ENCODE peak calls at places on chromosomes 16 and 17, in ten cellular contexts. One of them, this sample, is unnamed.

GRCh38 chr17:12789075-12789975 is at the start of gene ARHGAP44:
- DNase-seq in stomach: peak; percentile 73
- DNase-seq in breast epithelium: peak; percentile 57
- DNase-seq in heart left ventricle: peak; percentile 84
- DNase-seq in A549: peak; percentile 64
- DNase-seq in K562: peak; percentile 49
- DNase-seq in GM12878: no peak
- DNase-seq in adrenal gland: peak; percentile 38
- DNase-seq in IMR-90: peak; percentile 59
- DNase-seq in endothelial cell of umbilical vein: peak; percentile 49
- DNase-seq in this sample: peak; percentile 5

GRCh38 chr16:50245417-50246298 is 20.7 kb upstream of the ADCY7 start:
- DNase-seq in stomach: peak; percentile 55
- DNase-seq in breast epithelium: no peak
- DNase-seq in heart left ventricle: no peak
- DNase-seq in A549: peak; percentile 81
- DNase-seq in K562: peak; percentile 90
- DNase-seq in GM12878: no peak
- DNase-seq in adrenal gland: peak; percentile 62
- DNase-seq in IMR-90: peak; percentile 45
- DNase-seq in endothelial cell of umbilical vein: peak; percentile 16
- DNase-seq in this sample: peak; percentile 43

GRCh38 chr16:81214745-81215166 is 23.7 kb upstream of the BCO1 start:
- DNase-seq in stomach: peak; percentile 38
- DNase-seq in breast epithelium: no peak
- DNase-seq in heart left ventricle: no peak
- DNase-seq in A549: peak; percentile 69
- DNase-seq in K562: peak; percentile 54
- DNase-seq in GM12878: no peak
- DNase-seq in adrenal gland: no peak
- DNase-seq in IMR-90: peak; percentile 15
- DNase-seq in endothelial cell of umbilical vein: peak; percentile 10
- DNase-seq in this sample: no peak

GRCh38 chr16:88624977-88625576 is 13.3 kb upstream of the IL17C start:
- DNase-seq in stomach: no peak
- DNase-seq in breast epithelium: no peak
- DNase-seq in heart left ventricle: no peak
- DNase-seq in A549: no peak
- DNase-seq in K562: no peak
- DNase-seq in GM12878: no peak
- DNase-seq in adrenal gland: no peak
- DNase-seq in IMR-90: no peak
- DNase-seq in endothelial cell of umbilical vein: no peak
- DNase-seq in this sample: no peak

GRCh38 chr17:78368348-78368747 is 8.5 kb upstream of the SOCS3 start:
- DNase-seq in stomach: no peak
- DNase-seq in breast epithelium: no peak
- DNase-seq in heart left ventricle: no peak
- DNase-seq in A549: no peak
- DNase-seq in K562: no peak
- DNase-seq in GM12878: no peak
- DNase-seq in adrenal gland: no peak
- DNase-seq in IMR-90: no peak
- DNase-seq in endothelial cell of umbilical vein: no peak
- DNase-seq in this sample: no peak

GRCh38 chr17:2777242-2777867 is 18.9 kb upstream of the RAP1GAP2 start:
- DNase-seq in stomach: no peak
- DNase-seq in breast epithelium: no peak
- DNase-seq in heart left ventricle: no peak
- DNase-seq in A549: no peak
- DNase-seq in K562: no peak
- DNase-seq in GM12878: no peak
- DNase-seq in adrenal gland: no peak
- DNase-seq in IMR-90: no peak
- DNase-seq in endothelial cell of umbilical vein: no peak
- DNase-seq in this sample: no peak

GRCh38 chr16:54374136-54374535 is 87.5 kb upstream of the IRX3 start:
- DNase-seq in stomach: no peak
- DNase-seq in breast epithelium: no peak
- DNase-seq in heart left ventricle: no peak
- DNase-seq in A549: no peak
- DNase-seq in K562: no peak
- DNase-seq in GM12878: no peak
- DNase-seq in adrenal gland: no peak
- DNase-seq in IMR-90: peak; percentile 10
- DNase-seq in endothelial cell of umbilical vein: no peak
- DNase-seq in this sample: no peak

GRCh38 chr17:75683467-75684041 is 16.4 kb downstream of the SAP30BP start:
- DNase-seq in stomach: peak; percentile 56
- DNase-seq in breast epithelium: no peak
- DNase-seq in heart left ventricle: no peak
- DNase-seq in A549: peak; percentile 81
- DNase-seq in K562: peak; percentile 36
- DNase-seq in GM12878: no peak
- DNase-seq in adrenal gland: no peak
- DNase-seq in IMR-90: peak; percentile 80
- DNase-seq in endothelial cell of umbilical vein: no peak
- DNase-seq in this sample: no peak

DNA sequence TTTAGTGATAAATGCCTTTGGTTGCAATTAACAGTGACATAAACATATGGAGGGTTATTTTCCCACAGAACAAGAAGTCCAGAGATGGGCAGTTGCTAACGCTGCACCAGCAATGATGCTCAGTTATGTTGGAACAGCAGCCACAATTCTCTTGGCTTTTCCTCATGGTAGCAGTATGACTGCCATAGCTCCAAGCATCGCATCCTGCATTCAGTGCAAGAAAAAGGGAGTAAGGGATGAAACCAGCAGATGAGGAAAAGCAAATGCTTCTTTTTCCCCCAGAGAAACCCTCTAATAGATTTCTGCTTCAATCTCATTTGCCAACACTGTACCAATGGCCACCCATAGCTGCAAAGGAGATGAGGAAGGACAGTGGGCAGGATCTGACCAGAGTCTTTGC is 13.0 kb upstream of the ZCCHC14 start:
- DNase-seq in stomach: no peak
- DNase-seq in breast epithelium: no peak
- DNase-seq in heart left ventricle: no peak
- DNase-seq in A549: no peak
- DNase-seq in K562: no peak
- DNase-seq in GM12878: no peak
- DNase-seq in adrenal gland: no peak
- DNase-seq in IMR-90: no peak
- DNase-seq in endothelial cell of umbilical vein: no peak
- DNase-seq in this sample: no peak
- TF ChIP-seq POLR2A in stomach: no peak
- TF ChIP-seq POLR2A in breast epithelium: no peak
- TF ChIP-seq POLR2A in heart left ventricle: no peak
- TF ChIP-seq POLR2A in A549: no peak
- TF ChIP-seq POLR2A in K562: no peak
- TF ChIP-seq POLR2A in GM12878: no peak
- TF ChIP-seq POLR2A in adrenal gland: no peak
- TF ChIP-seq POLR2A in IMR-90: no peak
- TF ChIP-seq POLR2A in endothelial cell of umbilical vein: no peak
- TF ChIP-seq POLR2A in this sample: no peak

GRCh38 chr16:85283305-85284050 is 171.2 kb upstream of the CIBAR2 start:
- DNase-seq in stomach: no peak
- DNase-seq in breast epithelium: no peak
- DNase-seq in heart left ventricle: no peak
- DNase-seq in A549: no peak
- DNase-seq in K562: no peak
- DNase-seq in GM12878: no peak
- DNase-seq in adrenal gland: no peak
- DNase-seq in IMR-90: no peak
- DNase-seq in endothelial cell of umbilical vein: no peak
- DNase-seq in this sample: no peak

GRCh38 chr16:85286970-85287814 is 174.9 kb upstream of the CIBAR2 start:
- DNase-seq in stomach: no peak
- DNase-seq in breast epithelium: no peak
- DNase-seq in heart left ventricle: peak; percentile 78
- DNase-seq in A549: no peak
- DNase-seq in K562: peak; percentile 86
- DNase-seq in GM12878: no peak
- DNase-seq in adrenal gland: peak; percentile 83
- DNase-seq in IMR-90: peak; percentile 65
- DNase-seq in endothelial cell of umbilical vein: no peak
- DNase-seq in this sample: peak; percentile 78

GRCh38 chr16:85286066-85286712 is 173.9 kb upstream of the CIBAR2 start:
- DNase-seq in stomach: peak; percentile 43
- DNase-seq in breast epithelium: peak; percentile 62
- DNase-seq in heart left ventricle: no peak
- DNase-seq in A549: no peak
- DNase-seq in K562: no peak
- DNase-seq in GM12878: no peak
- DNase-seq in adrenal gland: peak; percentile 97
- DNase-seq in IMR-90: peak; percentile 76
- DNase-seq in endothelial cell of umbilical vein: peak; percentile 34
- DNase-seq in this sample: peak; percentile 93

GRCh38 chr16:85284138-85284897 is 172.0 kb upstream of the CIBAR2 start:
- DNase-seq in stomach: no peak
- DNase-seq in breast epithelium: no peak
- DNase-seq in heart left ventricle: no peak
- DNase-seq in A549: no peak
- DNase-seq in K562: no peak
- DNase-seq in GM12878: no peak
- DNase-seq in adrenal gland: no peak
- DNase-seq in IMR-90: no peak
- DNase-seq in endothelial cell of umbilical vein: no peak
- DNase-seq in this sample: no peak

DNA sequence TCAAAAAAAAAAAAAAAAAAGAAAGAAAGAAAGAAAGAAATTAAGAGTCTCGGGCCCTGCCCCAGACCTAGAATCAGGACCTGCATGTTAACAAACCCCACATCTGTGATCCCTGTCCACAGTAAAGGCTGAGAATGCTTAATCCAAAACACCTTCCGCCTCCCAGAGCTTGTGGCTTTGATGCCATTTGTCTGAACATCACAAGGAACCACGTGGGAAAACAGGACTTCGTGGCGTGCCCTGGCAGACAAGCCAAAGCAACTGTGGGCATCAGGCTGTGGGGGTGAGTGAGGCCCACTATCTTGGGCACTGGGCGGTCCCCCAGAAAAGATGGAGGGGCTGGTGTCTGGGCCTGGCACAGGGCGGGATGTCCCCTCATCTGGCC is 173.4 kb upstream of the CIBAR2 start:
- DNase-seq in stomach: no peak
- DNase-seq in breast epithelium: no peak
- DNase-seq in heart left ventricle: no peak
- DNase-seq in A549: no peak
- DNase-seq in K562: no peak
- DNase-seq in GM12878: no peak
- DNase-seq in adrenal gland: no peak
- DNase-seq in IMR-90: no peak
- DNase-seq in endothelial cell of umbilical vein: no peak
- DNase-seq in this sample: no peak
- H3K27ac ChIP-seq in stomach: no peak overlapping the region
- H3K27ac ChIP-seq in breast epithelium: peak overlapping the region; percentile 77
- H3K27ac ChIP-seq in heart left ventricle: no peak overlapping the region
- H3K27ac ChIP-seq in A549: no peak overlapping the region
- H3K27ac ChIP-seq in K562: no peak overlapping the region
- H3K27ac ChIP-seq in GM12878: no peak overlapping the region
- H3K27ac ChIP-seq in adrenal gland: peak overlapping the region; percentile 91
- H3K27ac ChIP-seq in IMR-90: no peak overlapping the region
- H3K27ac ChIP-seq in endothelial cell of umbilical vein: no peak overlapping the region
- H3K27ac ChIP-seq in this sample: peak overlapping the region; percentile 78

GRCh38 chr16:27929818-27930217 is 133.7 kb downstream of the GSG1L start:
- DNase-seq in stomach: no peak
- DNase-seq in breast epithelium: no peak
- DNase-seq in heart left ventricle: no peak
- DNase-seq in A549: no peak
- DNase-seq in K562: no peak
- DNase-seq in GM12878: no peak
- DNase-seq in adrenal gland: no peak
- DNase-seq in IMR-90: no peak
- DNase-seq in endothelial cell of umbilical vein: no peak
- DNase-seq in this sample: no peak

GRCh38 chr16:27927266-27927901 is 136.1 kb downstream of the GSG1L start:
- DNase-seq in stomach: no peak
- DNase-seq in breast epithelium: no peak
- DNase-seq in heart left ventricle: no peak
- DNase-seq in A549: no peak
- DNase-seq in K562: no peak
- DNase-seq in GM12878: no peak
- DNase-seq in adrenal gland: no peak
- DNase-seq in IMR-90: no peak
- DNase-seq in endothelial cell of umbilical vein: no peak
- DNase-seq in this sample: no peak

GRCh38 chr16:27925612-27926011 is 137.9 kb downstream of the GSG1L start:
- DNase-seq in stomach: no peak
- DNase-seq in breast epithelium: no peak
- DNase-seq in heart left ventricle: no peak
- DNase-seq in A549: no peak
- DNase-seq in K562: no peak
- DNase-seq in GM12878: no peak
- DNase-seq in adrenal gland: no peak
- DNase-seq in IMR-90: no peak
- DNase-seq in endothelial cell of umbilical vein: no peak
- DNase-seq in this sample: no peak

GRCh38 chr16:27924411-27925118 is 138.9 kb downstream of the GSG1L start:
- DNase-seq in stomach: no peak
- DNase-seq in breast epithelium: no peak
- DNase-seq in heart left ventricle: no peak
- DNase-seq in A549: no peak
- DNase-seq in K562: no peak
- DNase-seq in GM12878: no peak
- DNase-seq in adrenal gland: no peak
- DNase-seq in IMR-90: no peak
- DNase-seq in endothelial cell of umbilical vein: no peak
- DNase-seq in this sample: no peak

GRCh38 chr16:27928542-27928941 is 135.0 kb downstream of the GSG1L start:
- DNase-seq in stomach: no peak
- DNase-seq in breast epithelium: no peak
- DNase-seq in heart left ventricle: no peak
- DNase-seq in A549: no peak
- DNase-seq in K562: no peak
- DNase-seq in GM12878: no peak
- DNase-seq in adrenal gland: no peak
- DNase-seq in IMR-90: no peak
- DNase-seq in endothelial cell of umbilical vein: no peak
- DNase-seq in this sample: no peak
- TF ChIP-seq POLR2A in stomach: no peak
- TF ChIP-seq POLR2A in breast epithelium: no peak
- TF ChIP-seq POLR2A in heart left ventricle: no peak
- TF ChIP-seq POLR2A in A549: no peak
- TF ChIP-seq POLR2A in K562: no peak
- TF ChIP-seq POLR2A in GM12878: no peak
- TF ChIP-seq POLR2A in adrenal gland: no peak
- TF ChIP-seq POLR2A in IMR-90: no peak
- TF ChIP-seq POLR2A in endothelial cell of umbilical vein: no peak
- TF ChIP-seq POLR2A in this sample: no peak

GRCh38 chr17:27324940-27325339 is 31.0 kb downstream of the WSB1 start:
- DNase-seq in stomach: no peak
- DNase-seq in breast epithelium: no peak
- DNase-seq in heart left ventricle: no peak
- DNase-seq in A549: no peak
- DNase-seq in K562: no peak
- DNase-seq in GM12878: no peak
- DNase-seq in adrenal gland: no peak
- DNase-seq in IMR-90: no peak
- DNase-seq in endothelial cell of umbilical vein: no peak
- DNase-seq in this sample: no peak

GRCh38 chr17:27323538-27324212 is 29.8 kb downstream of the WSB1 start:
- DNase-seq in stomach: peak; percentile 67
- DNase-seq in breast epithelium: peak; percentile 76
- DNase-seq in heart left ventricle: peak; percentile 88
- DNase-seq in A549: no peak
- DNase-seq in K562: peak; percentile 53
- DNase-seq in GM12878: no peak
- DNase-seq in adrenal gland: peak; percentile 57
- DNase-seq in IMR-90: peak; percentile 16
- DNase-seq in endothelial cell of umbilical vein: peak; percentile 77
- DNase-seq in this sample: peak; percentile 28

GRCh38 chr17:27322026-27322425 is 28.1 kb downstream of the WSB1 start:
- DNase-seq in stomach: no peak
- DNase-seq in breast epithelium: no peak
- DNase-seq in heart left ventricle: no peak
- DNase-seq in A549: no peak
- DNase-seq in K562: no peak
- DNase-seq in GM12878: no peak
- DNase-seq in adrenal gland: no peak
- DNase-seq in IMR-90: no peak
- DNase-seq in endothelial cell of umbilical vein: no peak
- DNase-seq in this sample: no peak

GRCh38 chr17:27321372-27321771 is 27.5 kb downstream of the WSB1 start:
- DNase-seq in stomach: no peak
- DNase-seq in breast epithelium: no peak
- DNase-seq in heart left ventricle: no peak
- DNase-seq in A549: no peak
- DNase-seq in K562: no peak
- DNase-seq in GM12878: no peak
- DNase-seq in adrenal gland: no peak
- DNase-seq in IMR-90: no peak
- DNase-seq in endothelial cell of umbilical vein: no peak
- DNase-seq in this sample: no peak

DNA sequence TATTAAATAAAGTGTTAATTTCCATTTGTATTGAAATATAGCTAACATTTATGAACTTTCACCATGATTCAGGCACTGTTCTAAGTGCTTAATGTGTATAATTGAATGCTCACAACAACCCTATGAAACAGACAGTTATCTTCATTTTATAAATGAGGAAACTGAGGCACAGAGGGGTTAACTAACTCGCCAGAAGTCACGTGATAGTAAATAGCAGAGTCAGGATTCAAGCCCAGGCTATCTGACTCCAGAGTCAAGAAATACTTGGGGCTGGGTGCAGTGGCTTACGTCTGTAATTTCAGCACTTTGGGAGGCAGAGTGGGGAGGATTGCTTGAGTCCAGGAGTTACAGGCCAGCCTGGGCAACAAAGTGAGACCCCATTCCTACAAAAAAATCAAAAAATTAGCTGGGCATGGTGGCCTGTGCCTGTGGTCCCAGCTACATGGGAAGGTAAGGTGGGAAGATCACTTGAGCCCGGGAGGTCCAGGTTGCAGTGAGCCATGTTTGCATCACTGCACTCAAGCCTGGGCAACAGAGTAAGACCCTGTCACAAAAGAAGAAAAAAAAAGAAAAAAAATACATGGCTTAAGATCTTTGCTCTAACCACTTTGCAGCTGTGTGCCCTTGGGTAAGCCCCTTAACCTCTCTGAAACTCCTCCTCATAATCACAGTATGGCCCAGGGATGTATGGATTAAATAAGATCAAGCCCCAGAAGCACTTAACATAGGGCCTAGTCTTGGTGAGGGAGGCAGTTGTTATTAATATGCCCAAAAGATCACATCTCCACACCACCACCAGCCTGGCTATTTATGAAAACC is 29.0 kb downstream of the WSB1 start:
- DNase-seq in stomach: no peak
- DNase-seq in breast epithelium: no peak
- DNase-seq in heart left ventricle: no peak
- DNase-seq in A549: no peak
- DNase-seq in K562: no peak
- DNase-seq in GM12878: no peak
- DNase-seq in adrenal gland: no peak
- DNase-seq in IMR-90: no peak
- DNase-seq in endothelial cell of umbilical vein: peak; percentile 38
- DNase-seq in this sample: no peak
- H3K27ac ChIP-seq in stomach: peak overlapping the region; percentile 50
- H3K27ac ChIP-seq in breast epithelium: peak overlapping the region; percentile 5
- H3K27ac ChIP-seq in heart left ventricle: peak overlapping the region; percentile 75
- H3K27ac ChIP-seq in A549: no peak overlapping the region
- H3K27ac ChIP-seq in K562: no peak overlapping the region
- H3K27ac ChIP-seq in GM12878: no peak overlapping the region
- H3K27ac ChIP-seq in adrenal gland: no peak overlapping the region
- H3K27ac ChIP-seq in IMR-90: no peak overlapping the region
- H3K27ac ChIP-seq in endothelial cell of umbilical vein: no peak overlapping the region
- H3K27ac ChIP-seq in this sample: peak overlapping the region; percentile 48